ENCODE peak calls at places on chromosomes 12 and 14, in six cellular contexts. One of them, this sample, is unnamed.

GRCh38 chr12:124395986-124396385 is 101.1 kb downstream of the RFLNA start:
- DNase-seq in choroid plexus epithelial cell: no peak
- DNase-seq in BJ: no peak
- DNase-seq in GM13977: no peak
- DNase-seq in mammary epithelial cell: no peak
- DNase-seq in endothelial cell: no peak
- DNase-seq in this sample: no peak

GRCh38 chr12:44510510-44510909 is 365.6 kb downstream of the NELL2 start:
- DNase-seq in choroid plexus epithelial cell: no peak
- DNase-seq in endothelial cell: no peak
- DNase-seq in mammary epithelial cell: no peak
- DNase-seq in BJ: no peak
- DNase-seq in GM13977: no peak
- DNase-seq in this sample: no peak

GRCh38 chr12:32884962-32885361 is 11.6 kb downstream of the PKP2 start:
- DNase-seq in mammary epithelial cell: no peak
- DNase-seq in GM13977: no peak
- DNase-seq in choroid plexus epithelial cell: no peak
- DNase-seq in BJ: no peak
- DNase-seq in endothelial cell: no peak
- DNase-seq in this sample: no peak

GRCh38 chr12:75813066-75813465 is 218.5 kb downstream of the PHLDA1 start:
- DNase-seq in endothelial cell: no peak
- DNase-seq in mammary epithelial cell: no peak
- DNase-seq in choroid plexus epithelial cell: no peak
- DNase-seq in BJ: no peak
- DNase-seq in GM13977: no peak
- DNase-seq in this sample: no peak

GRCh38 chr14:59360923-59361794 is 104.0 kb downstream of the GPR135 start:
- DNase-seq in choroid plexus epithelial cell: peak; percentile 96
- DNase-seq in mammary epithelial cell: peak; percentile 90
- DNase-seq in GM13977: no peak
- DNase-seq in BJ: no peak
- DNase-seq in endothelial cell: no peak
- DNase-seq in this sample: no peak

GRCh38 chr12:132222096-132222807 is 78.0 kb downstream of the NOC4L start:
- DNase-seq in endothelial cell: peak; percentile 30
- DNase-seq in mammary epithelial cell: peak; percentile 34
- DNase-seq in GM13977: no peak
- DNase-seq in BJ: no peak
- DNase-seq in choroid plexus epithelial cell: peak; percentile 11
- DNase-seq in this sample: no peak

GRCh38 chr14:101733211-101733610 is 28.3 kb upstream of the PPP2R5C start:
- DNase-seq in endothelial cell: no peak
- DNase-seq in BJ: no peak
- DNase-seq in GM13977: no peak
- DNase-seq in choroid plexus epithelial cell: peak; percentile 58
- DNase-seq in mammary epithelial cell: peak; percentile 82
- DNase-seq in this sample: no peak

GRCh38 chr14:63962896-63963295 is 110.1 kb downstream of the SYNE2 start:
- DNase-seq in GM13977: no peak
- DNase-seq in choroid plexus epithelial cell: no peak
- DNase-seq in endothelial cell: no peak
- DNase-seq in mammary epithelial cell: no peak
- DNase-seq in BJ: no peak
- DNase-seq in this sample: no peak

GRCh38 chr14:20609215-20610001 is 18.2 kb upstream of the RNASE12 start:
- DNase-seq in BJ: no peak
- DNase-seq in endothelial cell: peak; percentile 76
- DNase-seq in choroid plexus epithelial cell: peak; percentile 93
- DNase-seq in GM13977: peak; percentile 78
- DNase-seq in mammary epithelial cell: peak; percentile 83
- DNase-seq in this sample: peak; percentile 77

GRCh38 chr12:52753283-52753682 is 23.9 kb downstream of the KRT76 start:
- DNase-seq in choroid plexus epithelial cell: no peak
- DNase-seq in BJ: no peak
- DNase-seq in mammary epithelial cell: no peak
- DNase-seq in GM13977: no peak
- DNase-seq in endothelial cell: no peak
- DNase-seq in this sample: no peak

GRCh38 chr14:30573203-30573814 is 14.4 kb downstream of the G2E3 start:
- DNase-seq in mammary epithelial cell: peak; percentile 73
- DNase-seq in GM13977: no peak
- DNase-seq in endothelial cell: no peak
- DNase-seq in choroid plexus epithelial cell: peak; percentile 81
- DNase-seq in BJ: no peak
- DNase-seq in this sample: no peak

GRCh38 chr14:104549536-104550339 is 29.8 kb upstream of the C14orf180 start:
- DNase-seq in choroid plexus epithelial cell: no peak
- DNase-seq in BJ: no peak
- DNase-seq in mammary epithelial cell: no peak
- DNase-seq in GM13977: no peak
- DNase-seq in endothelial cell: no peak
- DNase-seq in this sample: no peak

GRCh38 chr12:109910969-109911348 is 10.9 kb downstream of the TCHP start:
- DNase-seq in choroid plexus epithelial cell: peak; percentile 60
- DNase-seq in endothelial cell: peak; percentile 81
- DNase-seq in GM13977: no peak
- DNase-seq in BJ: no peak
- DNase-seq in mammary epithelial cell: no peak
- DNase-seq in this sample: no peak

GRCh38 chr12:100166232-100166631 is 23.6 kb upstream of the BLTP3B start:
- DNase-seq in BJ: no peak
- DNase-seq in GM13977: no peak
- DNase-seq in endothelial cell: no peak
- DNase-seq in choroid plexus epithelial cell: no peak
- DNase-seq in mammary epithelial cell: no peak
- DNase-seq in this sample: no peak

GRCh38 chr14:64761441-64762043 is 57.3 kb downstream of the PLEKHG3 start:
- DNase-seq in choroid plexus epithelial cell: peak; percentile 20
- DNase-seq in BJ: no peak
- DNase-seq in mammary epithelial cell: no peak
- DNase-seq in GM13977: no peak
- DNase-seq in endothelial cell: no peak
- DNase-seq in this sample: no peak

GRCh38 chr12:16347391-16348298 is at the start of gene MGST1:
- DNase-seq in BJ: no peak
- DNase-seq in GM13977: no peak
- DNase-seq in endothelial cell: peak; percentile 72
- DNase-seq in choroid plexus epithelial cell: peak; percentile 66
- DNase-seq in mammary epithelial cell: peak; percentile 71
- DNase-seq in this sample: peak; percentile 37

GRCh38 chr14:81990312-81990761 is 456.7 kb upstream of the SEL1L start:
- DNase-seq in BJ: no peak
- DNase-seq in endothelial cell: peak; percentile 50
- DNase-seq in choroid plexus epithelial cell: peak; percentile 70
- DNase-seq in GM13977: peak; percentile 37
- DNase-seq in mammary epithelial cell: peak; percentile 32
- DNase-seq in this sample: peak; percentile 23

GRCh38 chr12:1572731-1573130 is 21.6 kb downstream of the FBXL14 start:
- DNase-seq in GM13977: no peak
- DNase-seq in mammary epithelial cell: no peak
- DNase-seq in choroid plexus epithelial cell: no peak
- DNase-seq in BJ: no peak
- DNase-seq in endothelial cell: no peak
- DNase-seq in this sample: no peak

GRCh38 chr14:106372870-106373657 is 846.7 kb downstream of the TMEM121 start:
- DNase-seq in mammary epithelial cell: no peak
- DNase-seq in BJ: no peak
- DNase-seq in endothelial cell: no peak
- DNase-seq in GM13977: peak; percentile 72
- DNase-seq in choroid plexus epithelial cell: no peak
- DNase-seq in this sample: peak; percentile 84

GRCh38 chr12:45779936-45780335 is 50.4 kb downstream of the ARID2 start:
- DNase-seq in choroid plexus epithelial cell: no peak
- DNase-seq in mammary epithelial cell: no peak
- DNase-seq in BJ: no peak
- DNase-seq in endothelial cell: no peak
- DNase-seq in GM13977: no peak
- DNase-seq in this sample: no peak

GRCh38 chr14:69712217-69712565 is 54.8 kb upstream of the SRSF5 start:
- DNase-seq in BJ: no peak
- DNase-seq in choroid plexus epithelial cell: no peak
- DNase-seq in mammary epithelial cell: no peak
- DNase-seq in GM13977: no peak
- DNase-seq in endothelial cell: no peak
- DNase-seq in this sample: no peak

GRCh38 chr12:105025890-105026289 is 39.8 kb downstream of the NOPCHAP1 start:
- DNase-seq in choroid plexus epithelial cell: peak; percentile 75
- DNase-seq in BJ: peak; percentile 66
- DNase-seq in endothelial cell: no peak
- DNase-seq in mammary epithelial cell: no peak
- DNase-seq in GM13977: no peak
- DNase-seq in this sample: no peak

GRCh38 chr12:123478069-123478468 is 20.1 kb downstream of the SNRNP35 start:
- DNase-seq in BJ: no peak
- DNase-seq in choroid plexus epithelial cell: no peak
- DNase-seq in mammary epithelial cell: no peak
- DNase-seq in GM13977: no peak
- DNase-seq in endothelial cell: no peak
- DNase-seq in this sample: no peak

GRCh38 chr12:23415180-23415579 is 534.3 kb downstream of the SOX5 start:
- DNase-seq in GM13977: no peak
- DNase-seq in choroid plexus epithelial cell: peak; percentile 13
- DNase-seq in mammary epithelial cell: no peak
- DNase-seq in BJ: no peak
- DNase-seq in endothelial cell: no peak
- DNase-seq in this sample: no peak

GRCh38 chr14:34539407-34540180 is at the start of gene EAPP:
- DNase-seq in GM13977: peak; percentile 95
- DNase-seq in BJ: peak; percentile 79
- DNase-seq in endothelial cell: peak; percentile 93
- DNase-seq in mammary epithelial cell: peak; percentile 96
- DNase-seq in choroid plexus epithelial cell: peak; percentile 99
- DNase-seq in this sample: peak; percentile 97

GRCh38 chr12:57694459-57695019 is 607 bp downstream of the OS9 start:
- DNase-seq in mammary epithelial cell: peak; percentile 1
- DNase-seq in choroid plexus epithelial cell: peak; percentile 17
- DNase-seq in endothelial cell: peak; percentile 25
- DNase-seq in BJ: no peak
- DNase-seq in GM13977: no peak
- DNase-seq in this sample: no peak

GRCh38 chr12:76449572-76449971 is 101.4 kb upstream of the BBS10 start:
- DNase-seq in endothelial cell: no peak
- DNase-seq in mammary epithelial cell: peak; percentile 63
- DNase-seq in BJ: no peak
- DNase-seq in choroid plexus epithelial cell: peak; percentile 75
- DNase-seq in GM13977: no peak
- DNase-seq in this sample: no peak

GRCh38 chr12:6548556-6549378 is 7.1 kb downstream of the IFFO1 start:
- DNase-seq in mammary epithelial cell: no peak
- DNase-seq in endothelial cell: no peak
- DNase-seq in choroid plexus epithelial cell: peak; percentile 66
- DNase-seq in GM13977: no peak
- DNase-seq in BJ: no peak
- DNase-seq in this sample: no peak

GRCh38 chr12:50515587-50515986 is 10.8 kb downstream of the DIP2B start:
- DNase-seq in mammary epithelial cell: no peak
- DNase-seq in GM13977: no peak
- DNase-seq in endothelial cell: no peak
- DNase-seq in choroid plexus epithelial cell: no peak
- DNase-seq in BJ: no peak
- DNase-seq in this sample: no peak

GRCh38 chr12:30996255-30996654 is 69.7 kb downstream of the TSPAN11 start:
- DNase-seq in endothelial cell: no peak
- DNase-seq in BJ: no peak
- DNase-seq in mammary epithelial cell: no peak
- DNase-seq in GM13977: no peak
- DNase-seq in choroid plexus epithelial cell: peak; percentile 82
- DNase-seq in this sample: no peak

GRCh38 chr12:64610660-64611429 is 550 bp downstream of the RASSF3 start:
- DNase-seq in endothelial cell: peak; percentile 64
- DNase-seq in GM13977: peak; percentile 80
- DNase-seq in BJ: no peak
- DNase-seq in choroid plexus epithelial cell: peak; percentile 60
- DNase-seq in mammary epithelial cell: peak; percentile 59
- DNase-seq in this sample: peak; percentile 86

GRCh38 chr12:50614167-50614762 is 109.5 kb downstream of the DIP2B start:
- DNase-seq in mammary epithelial cell: peak; percentile 81
- DNase-seq in GM13977: no peak
- DNase-seq in choroid plexus epithelial cell: peak; percentile 92
- DNase-seq in BJ: no peak
- DNase-seq in endothelial cell: no peak
- DNase-seq in this sample: no peak

GRCh38 chr14:68819260-68819691 is 26.4 kb upstream of the ZFP36L1 start:
- DNase-seq in BJ: no peak
- DNase-seq in choroid plexus epithelial cell: peak; percentile 60
- DNase-seq in GM13977: no peak
- DNase-seq in endothelial cell: no peak
- DNase-seq in mammary epithelial cell: peak; percentile 82
- DNase-seq in this sample: peak; percentile 18

GRCh38 chr12:23049180-23049579 is 424.2 kb downstream of the ETNK1 start:
- DNase-seq in mammary epithelial cell: peak; percentile 21
- DNase-seq in endothelial cell: no peak
- DNase-seq in choroid plexus epithelial cell: peak; percentile 26
- DNase-seq in BJ: no peak
- DNase-seq in GM13977: no peak
- DNase-seq in this sample: no peak

GRCh38 chr14:88078525-88078924 is 73.6 kb downstream of the GPR65 start:
- DNase-seq in mammary epithelial cell: no peak
- DNase-seq in choroid plexus epithelial cell: no peak
- DNase-seq in BJ: no peak
- DNase-seq in endothelial cell: no peak
- DNase-seq in GM13977: no peak
- DNase-seq in this sample: no peak
- TF ChIP-seq CTCF in mammary epithelial cell: no peak
- TF ChIP-seq CTCF in choroid plexus epithelial cell: no peak
- TF ChIP-seq CTCF in BJ: no peak
- TF ChIP-seq CTCF in endothelial cell: no peak
- TF ChIP-seq CTCF in GM13977: no peak
- TF ChIP-seq CTCF in this sample: no peak

GRCh38 chr12:130479401-130480125 is 141.9 kb downstream of the PIWIL1 start:
- DNase-seq in choroid plexus epithelial cell: no peak
- DNase-seq in endothelial cell: no peak
- DNase-seq in GM13977: no peak
- DNase-seq in mammary epithelial cell: no peak
- DNase-seq in BJ: no peak
- DNase-seq in this sample: no peak
- TF ChIP-seq CTCF in choroid plexus epithelial cell: no peak
- TF ChIP-seq CTCF in endothelial cell: no peak
- TF ChIP-seq CTCF in GM13977: no peak
- TF ChIP-seq CTCF in mammary epithelial cell: no peak
- TF ChIP-seq CTCF in BJ: no peak
- TF ChIP-seq CTCF in this sample: no peak

GRCh38 chr12:104002686-104003085 is 37.0 kb downstream of the TDG start:
- DNase-seq in endothelial cell: no peak
- DNase-seq in BJ: no peak
- DNase-seq in choroid plexus epithelial cell: peak; percentile 15
- DNase-seq in GM13977: no peak
- DNase-seq in mammary epithelial cell: no peak
- DNase-seq in this sample: no peak
- TF ChIP-seq CTCF in endothelial cell: no peak
- TF ChIP-seq CTCF in BJ: no peak
- TF ChIP-seq CTCF in choroid plexus epithelial cell: no peak
- TF ChIP-seq CTCF in GM13977: no peak
- TF ChIP-seq CTCF in mammary epithelial cell: no peak
- TF ChIP-seq CTCF in this sample: no peak

GRCh38 chr12:68686262-68686594 is 550 bp upstream of the NUP107 start:
- DNase-seq in endothelial cell: no peak
- DNase-seq in BJ: no peak
- DNase-seq in GM13977: no peak
- DNase-seq in mammary epithelial cell: no peak
- DNase-seq in choroid plexus epithelial cell: no peak
- DNase-seq in this sample: no peak

GRCh38 chr12:68686595-68687521 is at the start of gene NUP107:
- DNase-seq in choroid plexus epithelial cell: peak; percentile 99
- DNase-seq in GM13977: peak; percentile 92
- DNase-seq in BJ: peak; percentile 91
- DNase-seq in endothelial cell: peak; percentile 97
- DNase-seq in mammary epithelial cell: peak; percentile 98
- DNase-seq in this sample: peak; percentile 92
- TF ChIP-seq CTCF in choroid plexus epithelial cell: peak; percentile 32
- TF ChIP-seq CTCF in GM13977: no peak
- TF ChIP-seq CTCF in BJ: peak; percentile 43
- TF ChIP-seq CTCF in endothelial cell: no peak
- TF ChIP-seq CTCF in mammary epithelial cell: no peak
- TF ChIP-seq CTCF in this sample: no peak